ENCODE peak calls at places on chromosomes 1 and 21, in ten cellular contexts. G, R, V, K, I, C, N, Z, J and B are unnamed samples.

GRCh38 chr1:217348960-217349664 is 281.8 kb downstream of the GPATCH2 start:
- DNase-seq in V (no peak), R (no peak), I (no peak), N (no peak), K (no peak), C (no peak), G (no peak), J (no peak), Z (no peak), B (no peak)

GRCh38 chr1:225572422-225572821 is 80.5 kb downstream of the ENAH start:
- DNase-seq in V (no peak), C (no peak), I (no peak), K (peak), R (peak), J (no peak), G (no peak), N (peak), Z (no peak), B (no peak)

GRCh38 chr1:63189677-63190076 is 132.7 kb upstream of the FOXD3 start:
- DNase-seq in G (peak), R (peak), V (peak), K (no peak), I (no peak), Z (no peak), C (no peak), N (no peak), J (peak), B (peak)

GRCh38 chr1:169546087-169546995 is 39.9 kb downstream of the F5 start:
- DNase-seq in C (peak), Z (peak), I (peak), R (peak), G (peak), N (peak), J (peak), K (peak), V (peak), B (peak)

GRCh38 chr1:43705982-43706597 is 1.2 kb upstream of the ST3GAL3 start:
- DNase-seq in V (no peak), C (no peak), Z (no peak), G (no peak), J (no peak), R (peak), I (no peak), N (no peak), K (no peak), B (no peak)

GRCh38 chr1:183262628-183263220 is 76.7 kb downstream of the LAMC2 start:
- DNase-seq in I (no peak), V (no peak), G (no peak), N (no peak), C (no peak), R (no peak), K (no peak), J (no peak), Z (no peak), B (no peak)

GRCh38 chr21:29710498-29710897 is 229.3 kb downstream of the GRIK1 start:
- DNase-seq in V (no peak), N (no peak), J (no peak), R (no peak), I (no peak), C (no peak), Z (no peak), G (no peak), K (no peak), B (no peak)

GRCh38 chr1:218633238-218633948 is 288.3 kb downstream of the TGFB2 start:
- DNase-seq in G (no peak), V (no peak), R (no peak), K (no peak), C (no peak), J (peak), Z (no peak), I (no peak), N (no peak), B (peak)

GRCh38 chr1:31985430-31985829 is 28.2 kb upstream of the KHDRBS1 start:
- DNase-seq in N (no peak), C (no peak), G (no peak), Z (no peak), R (no peak), J (no peak), I (peak), K (peak), V (no peak), B (no peak)

GRCh38 chr1:103267893-103268292 is 159.6 kb upstream of the COL11A1 start:
- DNase-seq in V (no peak), K (peak), R (peak), I (no peak), G (no peak), J (no peak), C (no peak), N (no peak), Z (no peak), B (no peak)

GRCh38 chr1:244231193-244231571 is 180.1 kb downstream of the ZBTB18 start:
- DNase-seq in V (no peak), R (peak), I (no peak), N (no peak), G (peak), Z (no peak), J (no peak), K (peak), C (no peak), B (no peak)

GRCh38 chr1:167863921-167864279 is 50.0 kb downstream of the ADCY10 start:
- DNase-seq in V (no peak), R (no peak), G (no peak), J (no peak), I (no peak), K (no peak), Z (no peak), C (no peak), N (no peak), B (no peak)

GRCh38 chr1:116166655-116167054 is 55.5 kb downstream of the MAB21L3 start:
- DNase-seq in K (no peak), V (no peak), J (no peak), C (no peak), R (no peak), Z (no peak), N (no peak), I (no peak), G (no peak), B (no peak)

GRCh38 chr1:109290137-109290536 is 7.2 kb upstream of the PSRC1 start:
- DNase-seq in V (no peak), C (no peak), Z (no peak), J (no peak), K (no peak), I (no peak), R (no peak), G (no peak), N (no peak), B (no peak)

GRCh38 chr1:167479331-167479979 is 38.9 kb downstream of the CD247 start:
- DNase-seq in J (no peak), N (no peak), I (no peak), R (no peak), Z (no peak), C (no peak), V (no peak), K (no peak), G (no peak), B (no peak)

GRCh38 chr1:46367072-46367471 is 26.5 kb downstream of the NSUN4 start:
- DNase-seq in C (no peak), J (no peak), R (no peak), V (no peak), I (no peak), N (no peak), K (no peak), Z (no peak), G (no peak), B (no peak)

GRCh38 chr1:185973645-185974044 is 239.5 kb downstream of the HMCN1 start:
- DNase-seq in K (peak), R (peak), C (no peak), J (no peak), Z (no peak), V (no peak), I (no peak), G (no peak), N (peak), B (no peak)

GRCh38 chr1:40312238-40313205 is 4.6 kb downstream of the COL9A2 start:
- DNase-seq in K (no peak), G (no peak), N (no peak), V (peak), C (peak), J (peak), I (peak), Z (no peak), R (no peak), B (no peak)

GRCh38 chr1:214637722-214638473 is 34.9 kb downstream of the CENPF start:
- DNase-seq in R (peak), K (peak), C (peak), J (peak), I (no peak), V (no peak), Z (no peak), N (peak), G (peak), B (peak)

GRCh38 chr1:44390277-44390676 is 14.8 kb upstream of the RNF220 start:
- DNase-seq in J (no peak), N (peak), R (peak), C (no peak), I (no peak), G (no peak), Z (no peak), V (no peak), K (peak), B (no peak)

GRCh38 chr21:27024316-27024715 is 57.4 kb upstream of the ADAMTS5 start:
- DNase-seq in R (no peak), K (peak), C (no peak), Z (no peak), V (no peak), J (no peak), I (no peak), G (no peak), N (peak), B (no peak)

GRCh38 chr21:42513985-42514882 is 582 bp downstream of the SLC37A1 start:
- DNase-seq in K (no peak), V (no peak), R (peak), C (no peak), J (peak), N (no peak), I (peak), Z (peak), G (peak), B (peak)

GRCh38 chr1:245575710-245576109 is 420.9 kb downstream of the KIF26B start:
- DNase-seq in J (no peak), R (no peak), V (no peak), G (no peak), K (peak), Z (no peak), I (no peak), N (no peak), C (no peak), B (no peak)

GRCh38 chr1:157782946-157783345 is 6.0 kb upstream of the FCRL2 start:
- DNase-seq in I (peak), C (no peak), Z (no peak), G (no peak), K (no peak), N (no peak), J (no peak), V (no peak), R (no peak), B (no peak)